ENCODE peak calls at places on chromosomes 1 and 21, in five cellular contexts. J is GM12878, E is NB4, Q is WTC11, S is A549. P is an unnamed sample.

GRCh38 chr21:39159342-39160063 is 23.7 kb downstream of the PSMG1 start:
- DNase-seq in Q (no peak), E (no peak), J (no peak), S (no peak), P (no peak)

GRCh38 chr1:80536464-80536863 is 1264.3 kb upstream of the ADGRL2 start:
- DNase-seq in S (no peak), Q (no peak), J (no peak), E (no peak), P (no peak)

GRCh38 chr1:115246526-115246925 is 91.5 kb downstream of the NGF start:
- DNase-seq in J (no peak), S (no peak), Q (no peak), E (no peak), P (no peak)

GRCh38 chr1:161439280-161440232 is 65.7 kb upstream of the FCGR2A start:
- DNase-seq in Q (peak), J (no peak), E (peak), S (peak), P (no peak)

GRCh38 chr1:207848234-207848633 is 62.7 kb downstream of the CD34 start:
- DNase-seq in E (peak), Q (no peak), S (peak), J (no peak), P (no peak)

GRCh38 chr1:116026626-116027025 is 50.3 kb downstream of the SLC22A15 start:
- DNase-seq in J (no peak), S (no peak), Q (no peak), E (no peak), P (no peak)

GRCh38 chr1:31020007-31020790 is 45.3 kb downstream of the PUM1 start:
- DNase-seq in E (no peak), J (no peak), S (no peak), Q (no peak), P (no peak)

GRCh38 chr1:245901565-245901964 is 605.5 kb downstream of the SMYD3 start:
- DNase-seq in J (no peak), E (no peak), S (no peak), Q (no peak), P (no peak)

GRCh38 chr1:230174765-230175747 is 108.0 kb downstream of the GALNT2 start:
- DNase-seq in Q (no peak), J (no peak), S (no peak), E (peak), P (no peak)

GRCh38 chr1:85584264-85584781 is 3.8 kb downstream of the CCN1 start:
- DNase-seq in Q (no peak), J (no peak), E (no peak), S (peak), P (no peak)

GRCh38 chr1:33866286-33866685 is 2.4 kb downstream of the HMGB4 start:
- DNase-seq in S (no peak), E (no peak), Q (no peak), J (no peak), P (no peak)

GRCh38 chr1:238652346-238652968 is 733.9 kb upstream of the CHRM3 start:
- DNase-seq in S (no peak), E (no peak), Q (no peak), J (no peak), P (no peak)

GRCh38 chr1:246794261-246795093 is 70.3 kb downstream of the SCCPDH start:
- DNase-seq in S (peak), E (peak), J (no peak), Q (no peak), P (no peak)

GRCh38 chr1:12477936-12478611 is 139.9 kb downstream of the DHRS3 start:
- DNase-seq in E (no peak), S (peak), Q (no peak), J (no peak), P (peak)

GRCh38 chr1:32068891-32069590 is 3.7 kb upstream of the TMEM39B start:
- DNase-seq in S (no peak), Q (no peak), E (peak), J (no peak), P (no peak)

GRCh38 chr1:240492832-240493440 is 119.0 kb downstream of the GREM2 start:
- DNase-seq in S (peak), Q (peak), J (no peak), E (no peak), P (no peak)

GRCh38 chr1:198933506-198933905 is 294.7 kb downstream of the PTPRC start:
- DNase-seq in J (no peak), E (peak), Q (no peak), S (no peak), P (no peak)

GRCh38 chr1:150012611-150013010 is 2.1 kb upstream of the OTUD7B start:
- DNase-seq in J (no peak), E (no peak), Q (no peak), S (no peak), P (no peak)

GRCh38 chr1:75712306-75712705 is 12.2 kb upstream of the ACADM start:
- DNase-seq in S (no peak), Q (no peak), J (no peak), E (no peak), P (no peak)

GRCh38 chr1:238205045-238205662 is 314.4 kb upstream of the ZP4 start:
- DNase-seq in Q (no peak), S (no peak), J (no peak), E (no peak), P (no peak)

GRCh38 chr1:181152892-181153633 is 64.6 kb downstream of the IER5 start:
- DNase-seq in Q (peak), J (no peak), E (peak), S (no peak), P (no peak)

GRCh38 chr1:214224605-214225354 is 56.2 kb upstream of the SMYD2 start:
- DNase-seq in Q (no peak), E (no peak), J (no peak), S (no peak), P (no peak)

GRCh38 chr1:24501371-24502167 is 1.1 kb upstream of the RCAN3 start:
- DNase-seq in Q (no peak), J (no peak), E (peak), S (peak), P (no peak)

GRCh38 chr1:31591425-31592093 is 15.2 kb downstream of the TINAGL1 start:
- DNase-seq in J (no peak), E (no peak), Q (no peak), S (peak), P (no peak)

GRCh38 chr1:77371396-77371795 is 89.6 kb downstream of the AK5 start:
- DNase-seq in E (no peak), S (no peak), J (no peak), Q (no peak), P (no peak)

GRCh38 chr1:230509281-230509977 is 83.3 kb upstream of the PGBD5 start:
- DNase-seq in Q (no peak), J (peak), S (peak), E (peak), P (no peak)

GRCh38 chr1:16998589-16998988 is 13.1 kb downstream of the ATP13A2 start:
- DNase-seq in E (no peak), J (no peak), Q (no peak), S (no peak), P (no peak)

GRCh38 chr1:16993521-16994038 is 13.2 kb upstream of the MFAP2 start:
- DNase-seq in E (no peak), J (no peak), S (no peak), Q (no peak), P (no peak)

GRCh38 chr1:16999863-17000262 is 11.9 kb downstream of the ATP13A2 start:
- DNase-seq in S (no peak), E (no peak), Q (no peak), J (no peak), P (no peak)

GRCh38 chr1:16992675-16993074 is 12.3 kb upstream of the MFAP2 start:
- DNase-seq in S (no peak), J (no peak), E (no peak), Q (no peak), P (no peak)

GRCh38 chr1:16996845-16997244 is 14.9 kb downstream of the ATP13A2 start:
- DNase-seq in E (no peak), S (no peak), J (no peak), Q (no peak), P (no peak)
- TF ChIP-seq MAX in E (no peak), S (no peak), J (no peak), Q (no peak), P (no peak)

DNA sequence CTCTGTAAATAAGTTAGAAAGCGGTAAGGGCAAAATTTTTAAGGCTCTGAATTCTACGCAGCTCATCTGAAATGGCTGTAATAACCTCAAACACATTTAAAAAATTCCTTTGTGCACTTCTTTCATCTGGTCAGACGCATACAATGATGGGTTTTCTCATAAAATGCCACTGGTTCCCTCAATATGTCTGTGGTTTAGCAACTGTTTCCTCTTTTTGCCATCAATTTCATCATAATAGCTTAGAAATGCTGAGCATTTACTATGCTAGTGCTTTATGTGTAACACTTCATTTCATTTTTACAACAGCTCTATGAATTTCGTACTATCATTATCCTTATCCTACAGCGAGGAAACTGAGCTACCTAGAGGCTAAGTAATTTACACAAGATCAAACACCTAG is 35.3 kb upstream of the DMRTA2 start:
- DNase-seq in E (peak), Q (no peak), S (no peak), J (no peak), P (no peak)
- TF ChIP-seq MAX in E (peak), Q (no peak), S (no peak), J (no peak), P (no peak)

DNA sequence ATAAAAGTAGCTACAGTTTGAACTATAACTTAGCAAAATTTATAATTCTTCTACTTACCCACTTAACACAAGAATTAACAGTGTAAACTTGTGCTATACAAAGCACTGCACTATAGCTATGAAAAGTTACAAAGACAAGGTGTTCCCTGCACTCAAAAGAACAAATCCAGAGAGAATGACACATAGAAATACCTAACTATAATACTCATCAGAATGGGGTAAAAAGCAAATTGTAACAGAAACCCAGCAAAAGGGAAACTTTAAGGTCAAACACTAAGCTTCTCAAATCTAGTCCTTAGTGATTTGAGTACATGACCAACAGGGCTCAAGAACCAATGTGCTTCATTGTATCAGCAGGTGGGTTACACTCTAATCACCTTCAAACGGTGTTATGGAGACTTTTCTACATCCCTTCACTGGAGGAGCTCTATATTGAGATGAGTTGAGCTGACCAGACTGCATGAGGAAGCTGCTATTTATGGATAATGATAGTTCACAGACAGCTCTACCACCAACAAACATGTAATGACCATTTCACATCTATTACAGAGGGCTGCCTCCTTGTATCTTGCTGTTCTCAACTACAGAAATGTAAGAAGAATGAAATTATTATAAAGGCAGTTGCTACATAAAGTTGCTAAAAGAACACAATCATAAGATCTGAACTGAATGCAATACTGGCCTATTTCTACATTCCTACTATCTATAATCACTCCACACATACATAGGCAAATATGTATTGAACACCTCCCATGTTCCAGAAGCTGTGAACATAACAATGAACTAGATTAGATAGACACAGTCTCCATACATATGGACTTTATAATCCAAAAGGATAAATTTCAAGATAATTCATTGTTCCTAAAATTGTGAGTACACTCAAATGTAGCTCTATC is 47.6 kb downstream of the PIK3R3 start:
- DNase-seq in Q (no peak), J (no peak), S (no peak), E (no peak), P (no peak)
- TF ChIP-seq MAX in Q (no peak), J (no peak), S (no peak), E (no peak), P (no peak)

GRCh38 chr1:211646566-211646965 is 28.9 kb downstream of the NEK2 start:
- DNase-seq in J (no peak), Q (no peak), S (no peak), E (no peak), P (no peak)

GRCh38 chr1:211641942-211642341 is 33.5 kb downstream of the NEK2 start:
- DNase-seq in Q (no peak), J (no peak), S (no peak), E (no peak), P (no peak)

GRCh38 chr1:211643324-211644212 is 31.9 kb downstream of the NEK2 start:
- DNase-seq in S (peak), E (no peak), Q (no peak), J (no peak), P (no peak)

GRCh38 chr1:211642870-211643269 is 32.6 kb downstream of the NEK2 start:
- DNase-seq in Q (no peak), E (no peak), J (no peak), S (no peak), P (no peak)

GRCh38 chr1:211644653-211645052 is 30.8 kb downstream of the NEK2 start:
- DNase-seq in J (no peak), Q (no peak), S (no peak), E (no peak), P (no peak)
- TF ChIP-seq MAX in J (no peak), Q (no peak), S (no peak), E (no peak), P (no peak)

GRCh38 chr1:103110701-103111100 is 2.4 kb upstream of the COL11A1 start:
- DNase-seq in Q (no peak), J (no peak), E (no peak), S (no peak), P (no peak)
- TF ChIP-seq MAX in Q (no peak), J (no peak), E (no peak), S (no peak), P (no peak)

GRCh38 chr1:112762541-112763141 is 47.5 kb upstream of the PPM1J start:
- DNase-seq in S (no peak), E (no peak), Q (no peak), J (no peak), P (no peak)
- TF ChIP-seq MAX in S (no peak), E (no peak), Q (no peak), J (no peak), P (no peak)

GRCh38 chr1:107433068-107433467 is 292.2 kb downstream of the NTNG1 start:
- DNase-seq in J (no peak), S (no peak), E (no peak), Q (no peak), P (no peak)
- TF ChIP-seq MAX in J (no peak), S (no peak), E (no peak), Q (no peak), P (no peak)

GRCh38 chr1:169207825-169208520 is 101.5 kb downstream of the ATP1B1 start:
- DNase-seq in S (no peak), Q (no peak), J (no peak), E (no peak), P (no peak)
- TF ChIP-seq MAX in S (no peak), Q (no peak), J (no peak), E (no peak), P (no peak)

DNA sequence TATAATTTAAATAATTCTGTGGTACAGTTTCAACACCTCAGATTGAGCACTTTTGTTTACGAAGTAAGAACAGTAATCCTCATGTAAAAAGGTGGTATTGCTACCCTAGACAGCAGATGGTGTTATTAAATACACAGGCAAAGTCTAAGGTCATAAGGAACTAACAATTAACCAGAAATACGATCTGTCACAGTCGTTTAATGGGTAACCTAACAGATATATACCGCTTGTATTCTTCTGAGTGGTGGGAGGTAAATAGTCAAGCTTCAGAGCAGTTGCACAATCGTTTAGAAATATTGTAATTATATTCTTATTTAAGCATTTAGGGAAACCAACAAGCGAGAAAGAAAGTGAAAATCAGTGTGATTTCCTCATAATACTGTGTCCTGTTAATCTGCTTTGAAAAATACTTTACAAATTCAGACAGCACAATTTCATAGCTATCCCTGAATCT is 9.8 kb upstream of the IRF2BP2 start:
- DNase-seq in J (no peak), S (peak), Q (no peak), E (peak), P (no peak)
- TF ChIP-seq MAX in J (no peak), S (no peak), Q (no peak), E (no peak), P (no peak)

P was measured in HCT116.